ENCODE peak calls at places on chromosome 21, in four cellular contexts. A is amniotic stem cell; N is stimulated activated CD4-positive, alpha-beta T cell treated with anti-CD3 and anti-CD28 coated beads, Interleukin-15, amount 100 ng/mL, for 1 hour; V is BJ. G is an unnamed sample.

GRCh38 chr21:39087976-39088370 is 95.3 kb downstream of the PSMG1 start:
- DNase-seq in V (no peak), A (no peak), N (no peak), G (no peak)

GRCh38 chr21:46029201-46029924 is 47.8 kb downstream of the COL6A1 start:
- DNase-seq in V (no peak), A (no peak), N (no peak), G (no peak)

GRCh38 chr21:31409849-31410762 is 66.0 kb upstream of the TIAM1 start:
- DNase-seq in N (no peak), A (no peak), V (no peak), G (no peak)

GRCh38 chr21:41481191-41481590 is 26.8 kb downstream of the TMPRSS2 start:
- DNase-seq in A (peak), N (no peak), V (no peak), G (no peak)

GRCh38 chr21:42781981-42782722 is 97.2 kb downstream of the WDR4 start:
- DNase-seq in A (no peak), N (no peak), V (no peak), G (no peak)

GRCh38 chr21:46637952-46638746 is 2.7 kb downstream of the PRMT2 start:
- DNase-seq in N (no peak), V (no peak), A (no peak), G (no peak)

GRCh38 chr21:14762734-14763694 is 216.9 kb upstream of the SAMSN1 start:
- DNase-seq in N (no peak), A (no peak), V (no peak), G (no peak)

GRCh38 chr21:19853709-19854575 is 1144.3 kb upstream of the NCAM2 start:
- DNase-seq in A (no peak), N (no peak), V (no peak), G (no peak)

GRCh38 chr21:44520326-44521300 is 19.4 kb downstream of the KRTAP10-1 start:
- DNase-seq in A (no peak), V (no peak), N (no peak), G (no peak)

GRCh38 chr21:46214478-46215340 is 13.9 kb downstream of the LSS start:
- DNase-seq in A (no peak), N (no peak), V (no peak), G (no peak)

GRCh38 chr21:42285569-42286245 is 29.5 kb downstream of the TFF3 start:
- DNase-seq in N (no peak), A (no peak), V (no peak), G (no peak)

GRCh38 chr21:32298658-32299081 is at the start of gene MRAP:
- DNase-seq in V (no peak), N (no peak), A (no peak), G (no peak)

GRCh38 chr21:17783816-17784598 is 35.1 kb downstream of the C21orf91 start:
- DNase-seq in N (no peak), A (no peak), V (no peak), G (no peak)

GRCh38 chr21:44858791-44859190 is 14.7 kb downstream of the PTTG1IP start:
- DNase-seq in A (no peak), V (no peak), N (no peak), G (no peak)

GRCh38 chr21:26280715-26281310 is 110.2 kb upstream of the APP start:
- DNase-seq in N (no peak), A (no peak), V (no peak), G (no peak)

GRCh38 chr21:26966360-26966977 is 419 bp downstream of the ADAMTS5 start:
- DNase-seq in V (no peak), A (peak), N (no peak), G (no peak)

GRCh38 chr21:39885119-39885848 is 18.0 kb downstream of the PCP4 start:
- DNase-seq in V (no peak), A (no peak), N (no peak), G (no peak)

GRCh38 chr21:42003051-42003461 is 7.1 kb downstream of the ZBTB21 start:
- DNase-seq in A (no peak), V (no peak), N (peak), G (no peak)

GRCh38 chr21:38487906-38488639 is 10.2 kb downstream of the ERG start:
- DNase-seq in N (no peak), V (no peak), A (no peak), G (no peak)

GRCh38 chr21:40841524-40842196 is 5.3 kb downstream of the DSCAM start:
- DNase-seq in V (no peak), A (peak), N (no peak), G (no peak)

GRCh38 chr21:45583831-45584509 is 41.7 kb upstream of the SLC19A1 start:
- DNase-seq in V (no peak), A (no peak), N (no peak), G (no peak)

GRCh38 chr21:42721341-42721824 is 68.0 kb downstream of the PDE9A start:
- DNase-seq in A (no peak), V (no peak), N (no peak), G (no peak)

GRCh38 chr21:31580866-31581276 is 78.6 kb upstream of the SOD1 start:
- DNase-seq in V (no peak), A (peak), N (peak), G (peak)

GRCh38 chr21:42663860-42664535 is 10.6 kb downstream of the PDE9A start:
- DNase-seq in A (no peak), V (no peak), N (no peak), G (no peak)

GRCh38 chr21:45902292-45902995 is 79.1 kb upstream of the COL6A1 start:
- DNase-seq in A (no peak), N (no peak), V (no peak), G (no peak)

GRCh38 chr21:38662224-38662568 is 143.5 kb upstream of the ETS2 start:
- DNase-seq in N (no peak), V (no peak), A (no peak), G (no peak)

GRCh38 chr21:34276711-34277425 is 86.9 kb upstream of the KCNE2 start:
- DNase-seq in A (no peak), N (no peak), V (no peak), G (no peak)

GRCh38 chr21:31335957-31336738 is 7.9 kb downstream of the TIAM1 start:
- DNase-seq in V (peak), A (peak), N (no peak), G (no peak)

GRCh38 chr21:27693376-27693775 is 726.5 kb upstream of the ADAMTS5 start:
- DNase-seq in N (no peak), V (peak), A (no peak), G (no peak)

GRCh38 chr21:33238565-33239255 is 9.0 kb downstream of the IFNAR2 start:
- DNase-seq in A (no peak), V (no peak), N (no peak), G (no peak)